ENCODE peak calls at places on chromosome X, in seven cellular contexts. Q is NCI-H2227 treated with DMSO at 0.1 percent for 48 hours; U is activated T-cell treated with anti-CD3 and anti-CD28 coated beads, Interleukin-2, amount 50 U/mL, for 72 hours; J is kidney; A is T-helper 1 cell; L is stomach; F is stimulated activated CD4-positive, alpha-beta T cell treated with anti-CD3 and anti-CD28 coated beads, Interleukin-12 subunit alpha, Interleukin-12 subunit beta, amount 100 ng/mL, for 48 hours. D is an unnamed sample.

GRCh38 chrX:129637217-129638109 is 17.3 kb downstream of the APLN start:
- DNase-seq in Q (peak), U (peak), J (no peak), A (peak), L (peak), F (peak), D (peak)

GRCh38 chrX:56793533-56794320 is 64.7 kb downstream of the NBDY start:
- DNase-seq in Q (no peak), U (no peak), J (no peak), A (no peak), L (peak), F (no peak), D (no peak)

GRCh38 chrX:122188751-122189150 is 995.3 kb upstream of the GRIA3 start:
- DNase-seq in Q (no peak), U (no peak), J (no peak), A (no peak), L (no peak), F (no peak), D (no peak)

GRCh38 chrX:66176134-66176533 is 12.1 kb downstream of the HEPH start:
- DNase-seq in Q (no peak), U (no peak), J (no peak), A (no peak), L (no peak), F (no peak), D (no peak)

GRCh38 chrX:121030083-121030482 is 17.3 kb upstream of the GLUD2 start:
- DNase-seq in Q (no peak), U (no peak), J (no peak), A (no peak), L (no peak), F (no peak), D (no peak)

GRCh38 chrX:48459483-48459882 is 10.6 kb downstream of the SLC38A5 start:
- DNase-seq in Q (no peak), U (no peak), J (no peak), A (no peak), L (no peak), F (no peak), D (no peak)

GRCh38 chrX:17888421-17888820 is 27.3 kb upstream of the RAI2 start:
- DNase-seq in Q (no peak), U (no peak), J (no peak), A (no peak), L (no peak), F (no peak), D (no peak)

GRCh38 chrX:21811832-21812231 is 27.6 kb upstream of the MBTPS2 start:
- DNase-seq in Q (no peak), U (no peak), J (no peak), A (no peak), L (no peak), F (no peak), D (no peak)

GRCh38 chrX:88558421-88558820 is 188.6 kb upstream of the CPXCR1 start:
- DNase-seq in Q (no peak), U (no peak), J (no peak), A (no peak), L (no peak), F (no peak), D (no peak)

GRCh38 chrX:11189097-11189496 is 78.0 kb downstream of the HCCS start:
- DNase-seq in Q (no peak), U (no peak), J (no peak), A (no peak), L (no peak), F (no peak), D (no peak)

GRCh38 chrX:1465261-1466231 is 12.8 kb upstream of the ASMTL start:
- DNase-seq in Q (no peak), U (peak), J (peak), A (no peak), L (peak), F (no peak), D (peak)

GRCh38 chrX:151801980-151802379 is 67.4 kb downstream of the CNGA2 start:
- DNase-seq in Q (no peak), U (no peak), J (no peak), A (no peak), L (no peak), F (no peak), D (no peak)

GRCh38 chrX:115341421-115341820 is 51.9 kb downstream of the LUZP4 start:
- DNase-seq in Q (no peak), U (no peak), J (no peak), A (no peak), L (no peak), F (no peak), D (no peak)

GRCh38 chrX:29044802-29045201 is 457.6 kb downstream of the IL1RAPL1 start:
- DNase-seq in Q (no peak), U (no peak), J (no peak), A (no peak), L (no peak), F (no peak), D (no peak)

GRCh38 chrX:140318306-140318705 is 186.6 kb downstream of the SOX3 start:
- DNase-seq in Q (no peak), U (no peak), J (no peak), A (no peak), L (no peak), F (no peak), D (no peak)

GRCh38 chrX:10922158-10922557 is 189.0 kb upstream of the HCCS start:
- DNase-seq in Q (no peak), U (no peak), J (no peak), A (no peak), L (no peak), F (no peak), D (no peak)

GRCh38 chrX:42119076-42119475 is 195.7 kb upstream of the CASK start:
- DNase-seq in Q (no peak), U (no peak), J (no peak), A (no peak), L (no peak), F (no peak), D (no peak)

GRCh38 chrX:137151403-137151802 is 117.6 kb upstream of the GPR101 start:
- DNase-seq in Q (no peak), U (no peak), J (no peak), A (no peak), L (no peak), F (no peak), D (no peak)

GRCh38 chrX:38891641-38892413 is 90.6 kb downstream of the MID1IP1 start:
- DNase-seq in Q (no peak), U (peak), J (no peak), A (no peak), L (no peak), F (no peak), D (peak)

GRCh38 chrX:150690126-150690525 is 3.1 kb upstream of the MTMR1 start:
- DNase-seq in Q (no peak), U (peak), J (no peak), A (no peak), L (no peak), F (no peak), D (no peak)